ENCODE peak calls at places on chromosomes 5 and 9, in six cellular contexts. P, X, T, U, O and M are unnamed samples.

GRCh38 chr5:152113401-152113800 is 188.8 kb upstream of the GLRA1 start:
- DNase-seq in P (peak; percentile 15), X (no peak), T (no peak), U (no peak), O (peak; percentile 55), M (no peak)

GRCh38 chr5:175343292-175343691 is 100.7 kb downstream of the DRD1 start:
- DNase-seq in P (no peak), X (no peak), T (no peak), U (no peak), O (no peak), M (no peak)

GRCh38 chr5:158393457-158393856 is 534.5 kb upstream of the CLINT1 start:
- DNase-seq in P (no peak), X (no peak), T (no peak), U (no peak), O (no peak), M (no peak)

GRCh38 chr5:125465703-125466102 is 719.3 kb upstream of the ZNF608 start:
- DNase-seq in P (no peak), X (no peak), T (no peak), U (no peak), O (no peak), M (no peak)

GRCh38 chr5:147208134-147208533 is 26.7 kb upstream of the STK32A start:
- DNase-seq in P (peak; percentile 8), X (no peak), T (no peak), U (no peak), O (no peak), M (no peak)

GRCh38 chr5:174409070-174409469 is 315.3 kb upstream of the MSX2 start:
- DNase-seq in P (no peak), X (no peak), T (no peak), U (no peak), O (no peak), M (peak; percentile 9)

GRCh38 chr5:137273511-137273910 is 225.6 kb downstream of the SPOCK1 start:
- DNase-seq in P (no peak), X (peak; percentile 81), T (no peak), U (no peak), O (no peak), M (peak; percentile 63)

GRCh38 chr5:14730881-14731280 is 66.4 kb downstream of the OTULIN start:
- DNase-seq in P (no peak), X (no peak), T (no peak), U (no peak), O (no peak), M (no peak)

GRCh38 chr5:177478711-177479646 is 5.5 kb upstream of the DBN1 start:
- DNase-seq in P (peak; percentile 53), X (no peak), T (no peak), U (no peak), O (peak; percentile 70), M (peak; percentile 69)

GRCh38 chr5:124278636-124279035 is 467.8 kb downstream of the ZNF608 start:
- DNase-seq in P (no peak), X (no peak), T (no peak), U (no peak), O (no peak), M (no peak)

GRCh38 chr5:14909369-14909768 is 37.8 kb upstream of the ANKH start:
- DNase-seq in P (no peak), X (no peak), T (no peak), U (no peak), O (no peak), M (no peak)

GRCh38 chr9:77575785-77576184 is 72.3 kb downstream of the GNA14 start:
- DNase-seq in P (peak; percentile 66), X (peak; percentile 22), T (no peak), U (peak; percentile 25), O (peak; percentile 25), M (peak; percentile 42)

GRCh38 chr9:94891183-94891582 is 164.7 kb downstream of the AOPEP start:
- DNase-seq in P (no peak), X (no peak), T (no peak), U (no peak), O (no peak), M (no peak)

GRCh38 chr5:171953860-171954701 is 52.4 kb downstream of the FBXW11 start:
- DNase-seq in P (peak; percentile 36), X (peak; percentile 87), T (no peak), U (no peak), O (no peak), M (peak; percentile 78)

GRCh38 chr5:2207966-2208544 is 325.3 kb upstream of the IRX4 start:
- DNase-seq in P (no peak), X (no peak), T (no peak), U (peak; percentile 58), O (no peak), M (no peak)

GRCh38 chr9:37034320-37034937 is 361 bp upstream of the PAX5 start:
- DNase-seq in P (peak; percentile 6), X (peak; percentile 30), T (no peak), U (no peak), O (peak; percentile 60), M (peak; percentile 10)

GRCh38 chr5:36728697-36729543 is 122.5 kb downstream of the SLC1A3 start:
- DNase-seq in P (peak; percentile 80), X (peak; percentile 62), T (no peak), U (no peak), O (no peak), M (peak; percentile 67)